ENCODE peak calls at places on chromosomes 11 and 22, in seven cellular contexts. One of them, this sample, is unnamed.

GRCh38 chr22:45218974-45219373 is 21.7 kb downstream of the KIAA0930 start:
- DNase-seq in thoracic aorta: no peak
- DNase-seq in endothelial cell: no peak
- DNase-seq in A549: no peak
- DNase-seq in upper lobe of left lung: no peak
- DNase-seq in CD8-positive, alpha-beta T cell: no peak
- DNase-seq in B cell: no peak
- DNase-seq in this sample: no peak

GRCh38 chr11:111063711-111064110 is 181.8 kb upstream of the POU2AF2 start:
- DNase-seq in thoracic aorta: no peak
- DNase-seq in endothelial cell: no peak
- DNase-seq in A549: no peak
- DNase-seq in upper lobe of left lung: no peak
- DNase-seq in CD8-positive, alpha-beta T cell: no peak
- DNase-seq in B cell: no peak
- DNase-seq in this sample: no peak

GRCh38 chr11:12546660-12547059 is 127.6 kb upstream of the TEAD1 start:
- DNase-seq in thoracic aorta: no peak
- DNase-seq in endothelial cell: no peak
- DNase-seq in A549: no peak
- DNase-seq in upper lobe of left lung: no peak
- DNase-seq in CD8-positive, alpha-beta T cell: no peak
- DNase-seq in B cell: no peak
- DNase-seq in this sample: no peak

GRCh38 chr11:130487390-130488186 is 39.1 kb downstream of the ADAMTS15 start:
- DNase-seq in thoracic aorta: no peak
- DNase-seq in endothelial cell: no peak
- DNase-seq in A549: no peak
- DNase-seq in upper lobe of left lung: no peak
- DNase-seq in CD8-positive, alpha-beta T cell: no peak
- DNase-seq in B cell: no peak
- DNase-seq in this sample: no peak

GRCh38 chr11:894575-895201 is 15.9 kb downstream of the CHID1 start:
- DNase-seq in thoracic aorta: no peak
- DNase-seq in endothelial cell: no peak
- DNase-seq in A549: no peak
- DNase-seq in upper lobe of left lung: no peak
- DNase-seq in CD8-positive, alpha-beta T cell: no peak
- DNase-seq in B cell: no peak
- DNase-seq in this sample: no peak

GRCh38 chr11:100328626-100329340 is 358.3 kb upstream of the ARHGAP42 start:
- DNase-seq in thoracic aorta: no peak
- DNase-seq in endothelial cell: no peak
- DNase-seq in A549: no peak
- DNase-seq in upper lobe of left lung: no peak
- DNase-seq in CD8-positive, alpha-beta T cell: no peak
- DNase-seq in B cell: no peak
- DNase-seq in this sample: no peak

GRCh38 chr11:16296243-16296642 is 60.1 kb downstream of the SOX6 start:
- DNase-seq in thoracic aorta: no peak
- DNase-seq in endothelial cell: no peak
- DNase-seq in A549: no peak
- DNase-seq in upper lobe of left lung: no peak
- DNase-seq in CD8-positive, alpha-beta T cell: no peak
- DNase-seq in B cell: no peak
- DNase-seq in this sample: no peak

GRCh38 chr22:39431216-39431801 is 25.5 kb upstream of the MGAT3 start:
- DNase-seq in thoracic aorta: no peak
- DNase-seq in endothelial cell: no peak
- DNase-seq in A549: no peak
- DNase-seq in upper lobe of left lung: no peak
- DNase-seq in CD8-positive, alpha-beta T cell: no peak
- DNase-seq in B cell: no peak
- DNase-seq in this sample: no peak

GRCh38 chr11:6251990-6252473 is 7.6 kb upstream of the CCKBR start:
- DNase-seq in thoracic aorta: no peak
- DNase-seq in endothelial cell: no peak
- DNase-seq in A549: no peak
- DNase-seq in upper lobe of left lung: peak
- DNase-seq in CD8-positive, alpha-beta T cell: no peak
- DNase-seq in B cell: no peak
- DNase-seq in this sample: no peak

GRCh38 chr11:112285918-112286317 is 25.3 kb upstream of the PLET1 start:
- DNase-seq in thoracic aorta: no peak
- DNase-seq in endothelial cell: no peak
- DNase-seq in A549: no peak
- DNase-seq in upper lobe of left lung: no peak
- DNase-seq in CD8-positive, alpha-beta T cell: no peak
- DNase-seq in B cell: no peak
- DNase-seq in this sample: no peak

GRCh38 chr22:47053865-47054185 is 291.4 kb downstream of the TBC1D22A start:
- DNase-seq in thoracic aorta: no peak
- DNase-seq in endothelial cell: no peak
- DNase-seq in A549: no peak
- DNase-seq in upper lobe of left lung: no peak
- DNase-seq in CD8-positive, alpha-beta T cell: no peak
- DNase-seq in B cell: no peak
- DNase-seq in this sample: no peak

GRCh38 chr22:47515384-47516125 is 753.1 kb downstream of the TBC1D22A start:
- DNase-seq in thoracic aorta: no peak
- DNase-seq in endothelial cell: no peak
- DNase-seq in A549: no peak
- DNase-seq in upper lobe of left lung: no peak
- DNase-seq in CD8-positive, alpha-beta T cell: no peak
- DNase-seq in B cell: no peak
- DNase-seq in this sample: no peak

GRCh38 chr11:111635706-111636045 is 33.4 kb downstream of the SIK2 start:
- DNase-seq in thoracic aorta: no peak
- DNase-seq in endothelial cell: no peak
- DNase-seq in A549: no peak
- DNase-seq in upper lobe of left lung: no peak
- DNase-seq in CD8-positive, alpha-beta T cell: no peak
- DNase-seq in B cell: no peak
- DNase-seq in this sample: no peak

DNA sequence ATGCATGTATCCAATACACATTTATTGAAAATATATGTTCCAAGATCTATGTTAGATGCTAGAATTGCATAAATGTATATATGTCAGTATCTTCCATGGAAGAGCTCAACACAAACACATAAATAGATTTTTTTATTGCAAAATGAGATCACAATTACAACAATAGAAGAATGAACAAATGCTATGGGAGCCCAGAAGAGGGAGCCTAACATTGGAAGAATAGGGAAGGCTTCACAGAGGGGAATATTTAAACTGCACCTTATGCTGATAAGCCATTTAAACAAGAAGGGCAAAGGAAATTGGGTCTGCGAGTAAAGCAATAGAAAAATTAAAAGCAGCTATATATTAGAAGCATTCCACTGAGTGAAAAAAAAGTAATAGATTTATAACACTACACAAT is 96.1 kb upstream of the LRRC55 start:
- DNase-seq in thoracic aorta: no peak
- DNase-seq in endothelial cell: no peak
- DNase-seq in A549: no peak
- DNase-seq in upper lobe of left lung: no peak
- DNase-seq in CD8-positive, alpha-beta T cell: no peak
- DNase-seq in B cell: no peak
- DNase-seq in this sample: no peak
- TF ChIP-seq CTCF in thoracic aorta: no peak
- TF ChIP-seq CTCF in endothelial cell: no peak
- TF ChIP-seq CTCF in A549: no peak
- TF ChIP-seq CTCF in upper lobe of left lung: no peak
- TF ChIP-seq CTCF in CD8-positive, alpha-beta T cell: no peak
- TF ChIP-seq CTCF in B cell: no peak
- TF ChIP-seq CTCF in this sample: no peak

GRCh38 chr11:73308963-73309960 is 1.2 kb downstream of the ARHGEF17 start:
- DNase-seq in thoracic aorta: peak
- DNase-seq in endothelial cell: peak
- DNase-seq in A549: peak
- DNase-seq in upper lobe of left lung: peak
- DNase-seq in CD8-positive, alpha-beta T cell: no peak
- DNase-seq in B cell: peak
- DNase-seq in this sample: peak

GRCh38 chr11:73308003-73308962 is at the start of gene ARHGEF17:
- DNase-seq in thoracic aorta: no peak
- DNase-seq in endothelial cell: peak
- DNase-seq in A549: peak
- DNase-seq in upper lobe of left lung: peak
- DNase-seq in CD8-positive, alpha-beta T cell: no peak
- DNase-seq in B cell: peak
- DNase-seq in this sample: peak

GRCh38 chr11:73306977-73307322 is 1.1 kb upstream of the ARHGEF17 start:
- DNase-seq in thoracic aorta: no peak
- DNase-seq in endothelial cell: no peak
- DNase-seq in A549: no peak
- DNase-seq in upper lobe of left lung: no peak
- DNase-seq in CD8-positive, alpha-beta T cell: no peak
- DNase-seq in B cell: no peak
- DNase-seq in this sample: no peak

GRCh38 chr11:73307323-73308002 is 613 bp upstream of the ARHGEF17 start:
- DNase-seq in thoracic aorta: peak
- DNase-seq in endothelial cell: peak
- DNase-seq in A549: peak
- DNase-seq in upper lobe of left lung: peak
- DNase-seq in CD8-positive, alpha-beta T cell: peak
- DNase-seq in B cell: peak
- DNase-seq in this sample: peak

DNA sequence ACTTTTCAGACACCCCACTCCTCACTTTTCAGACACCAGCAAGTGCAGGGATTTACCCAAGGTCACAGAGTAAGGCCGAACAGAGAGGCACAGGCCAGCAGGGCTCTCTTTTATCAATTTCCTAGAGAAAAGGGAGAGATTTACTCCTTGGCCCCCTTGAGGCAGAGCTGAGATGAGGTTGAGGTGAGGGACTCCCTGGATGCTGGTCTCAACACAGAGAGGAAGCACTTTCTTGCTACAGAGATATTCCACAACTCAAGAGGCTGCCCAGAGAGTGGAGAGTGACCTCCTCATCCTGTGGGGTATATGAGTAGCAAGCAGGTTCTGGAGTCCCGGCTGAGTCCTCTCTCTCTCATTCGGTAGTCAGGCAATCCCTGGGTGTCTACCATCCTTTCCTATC is 2.0 kb upstream of the ARHGEF17 start:
- DNase-seq in thoracic aorta: no peak
- DNase-seq in endothelial cell: no peak
- DNase-seq in A549: peak
- DNase-seq in upper lobe of left lung: no peak
- DNase-seq in CD8-positive, alpha-beta T cell: no peak
- DNase-seq in B cell: no peak
- DNase-seq in this sample: no peak
- TF ChIP-seq CTCF in thoracic aorta: no peak
- TF ChIP-seq CTCF in endothelial cell: no peak
- TF ChIP-seq CTCF in A549: no peak
- TF ChIP-seq CTCF in upper lobe of left lung: no peak
- TF ChIP-seq CTCF in CD8-positive, alpha-beta T cell: no peak
- TF ChIP-seq CTCF in B cell: no peak
- TF ChIP-seq CTCF in this sample: no peak

GRCh38 chr11:105609341-105609781 is 512 bp upstream of the GRIA4 start:
- DNase-seq in thoracic aorta: no peak
- DNase-seq in endothelial cell: peak
- DNase-seq in A549: no peak
- DNase-seq in upper lobe of left lung: no peak
- DNase-seq in CD8-positive, alpha-beta T cell: no peak
- DNase-seq in B cell: no peak
- DNase-seq in this sample: no peak
- TF ChIP-seq CTCF in thoracic aorta: no peak
- TF ChIP-seq CTCF in endothelial cell: no peak
- TF ChIP-seq CTCF in A549: no peak
- TF ChIP-seq CTCF in upper lobe of left lung: no peak
- TF ChIP-seq CTCF in CD8-positive, alpha-beta T cell: no peak
- TF ChIP-seq CTCF in B cell: no peak
- TF ChIP-seq CTCF in this sample: peak

GRCh38 chr11:96143016-96143670 is 199.9 kb downstream of the MAML2 start:
- DNase-seq in thoracic aorta: no peak
- DNase-seq in endothelial cell: no peak
- DNase-seq in A549: no peak
- DNase-seq in upper lobe of left lung: no peak
- DNase-seq in CD8-positive, alpha-beta T cell: no peak
- DNase-seq in B cell: no peak
- DNase-seq in this sample: no peak
- TF ChIP-seq CTCF in thoracic aorta: no peak
- TF ChIP-seq CTCF in endothelial cell: no peak
- TF ChIP-seq CTCF in A549: no peak
- TF ChIP-seq CTCF in upper lobe of left lung: no peak
- TF ChIP-seq CTCF in CD8-positive, alpha-beta T cell: no peak
- TF ChIP-seq CTCF in B cell: no peak
- TF ChIP-seq CTCF in this sample: no peak